ENCODE peak calls at places on chromosome 11, in nine cellular contexts. X is mucosa of descending colon, V is GM23338, Z is pancreas, Q is sigmoid colon, A is BE2C, H is adrenal gland, L is left lung, T is IMR-90. M is an unnamed sample.

GRCh38 chr11:44434191-44434590 is 124.3 kb upstream of the ALX4 start:
- DNase-seq in X (no peak), Q (no peak), T (no peak), L (no peak), H (no peak), Z (no peak), V (no peak), A (no peak), M (no peak)

GRCh38 chr11:69467646-69468045 is 13.8 kb upstream of the LINC01488 start:
- DNase-seq in Z (peak; percentile 18), X (no peak), A (no peak), Q (no peak), H (no peak), T (no peak), V (no peak), L (no peak), M (no peak)

GRCh38 chr11:114291847-114292680 is 4.1 kb upstream of the NNMT start:
- DNase-seq in V (no peak), Z (no peak), Q (no peak), L (no peak), T (peak; percentile 85), X (no peak), H (no peak), A (no peak), M (no peak)

GRCh38 chr11:8720868-8721739 is 38.5 kb downstream of the RPL27A start:
- DNase-seq in Z (no peak), V (peak; percentile 41), H (no peak), Q (no peak), A (no peak), X (peak; percentile 87), T (no peak), L (no peak), M (no peak)

GRCh38 chr11:66467034-66467659 is 442 bp downstream of the PELI3 start:
- DNase-seq in L (no peak), Q (no peak), Z (peak; percentile 67), A (no peak), V (peak; percentile 64), X (no peak), H (peak; percentile 64), T (peak; percentile 15), M (peak; percentile 62)

GRCh38 chr11:116895053-116895757 is 57.8 kb upstream of the APOA1 start:
- DNase-seq in T (no peak), A (peak; percentile 20), X (no peak), L (no peak), H (no peak), Z (no peak), V (peak; percentile 87), Q (peak; percentile 70), M (no peak)

GRCh38 chr11:84524422-84525051 is 1102.6 kb downstream of the DLG2 start:
- DNase-seq in T (peak; percentile 25), V (peak; percentile 46), Q (no peak), A (no peak), H (no peak), X (no peak), Z (no peak), L (no peak), M (no peak)

GRCh38 chr11:127733552-127733951 is 733.0 kb upstream of the KIRREL3 start:
- DNase-seq in Z (no peak), L (no peak), A (no peak), H (no peak), Q (no peak), T (no peak), V (no peak), X (no peak), M (no peak)

GRCh38 chr11:15006139-15006759 is 34.1 kb upstream of the CALCA start:
- DNase-seq in A (no peak), V (peak; percentile 84), T (peak; percentile 46), Z (no peak), L (no peak), H (no peak), Q (no peak), X (no peak), M (no peak)

GRCh38 chr11:130272336-130272735 is 42.4 kb downstream of the ZBTB44 start:
- DNase-seq in X (no peak), L (no peak), V (no peak), Q (no peak), T (no peak), A (no peak), H (no peak), Z (no peak), M (no peak)

DNA sequence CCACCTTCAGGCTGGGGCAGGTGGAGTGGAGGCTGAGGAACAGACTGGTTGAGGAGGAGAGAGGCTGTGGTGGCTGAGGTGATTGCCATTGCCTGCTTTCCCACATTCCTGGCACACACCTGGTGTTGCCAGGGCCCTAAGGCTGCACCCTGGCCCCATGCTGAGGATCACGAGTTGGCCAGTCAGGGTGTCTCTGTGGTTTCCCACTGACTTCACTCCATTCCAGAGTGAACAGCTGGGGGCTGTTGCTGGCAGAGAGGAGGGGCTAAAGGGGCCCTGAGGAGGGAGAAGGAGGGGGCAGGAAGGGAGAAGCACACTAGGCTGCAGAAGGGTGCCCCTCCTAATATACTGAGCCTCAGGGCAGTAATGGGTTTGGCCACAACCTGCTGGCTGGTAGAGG is 1.8 kb downstream of the TMEM86A start:
- DNase-seq in H (no peak), T (peak; percentile 15), V (no peak), Q (peak; percentile 57), A (no peak), Z (no peak), L (no peak), X (no peak), M (no peak)
- H3K4me1 ChIP-seq in H (peaks cover 11% of the 10 kb centered on the region), T (peaks cover 3% of the 10 kb centered on the region), V (peaks cover 10% of the 10 kb centered on the region), Q (peaks cover 27% of the 10 kb centered on the region), A (no peaks in the 10 kb centered on the region), Z (no peaks in the 10 kb centered on the region), L (peaks cover 5% of the 10 kb centered on the region), X (peaks cover 8% of the 10 kb centered on the region), M (no peaks in the 10 kb centered on the region)

GRCh38 chr11:119907934-119908760 is 179.1 kb upstream of the NECTIN1 start:
- DNase-seq in T (no peak), L (no peak), V (no peak), A (peak; percentile 93), X (peak; percentile 50), Z (no peak), Q (no peak), H (no peak), M (no peak)
- H3K4me3 ChIP-seq in T (no peak overlapping the region), L (no peak overlapping the region), V (no peak overlapping the region), A (peak overlapping the region; percentile 27), X (no peak overlapping the region), Z (no peak overlapping the region), Q (no peak overlapping the region), H (no peak overlapping the region), M (no peak overlapping the region)

GRCh38 chr11:86706341-86707131 is 34.1 kb upstream of the ME3 start:
- DNase-seq in Z (no peak), X (no peak), H (no peak), A (no peak), Q (no peak), T (no peak), L (no peak), V (no peak), M (no peak)

GRCh38 chr11:86704710-86705109 is 32.3 kb upstream of the ME3 start:
- DNase-seq in T (no peak), Z (no peak), L (no peak), H (no peak), Q (no peak), V (no peak), A (no peak), X (no peak), M (no peak)

GRCh38 chr11:86702387-86702983 is 30.1 kb upstream of the ME3 start:
- DNase-seq in V (peak; percentile 11), H (no peak), X (peak; percentile 11), Q (no peak), A (no peak), L (no peak), Z (no peak), T (no peak), M (no peak)

GRCh38 chr11:86708671-86709070 is 36.3 kb upstream of the ME3 start:
- DNase-seq in X (no peak), Z (no peak), T (no peak), H (no peak), Q (no peak), V (no peak), A (no peak), L (no peak), M (no peak)

DNA sequence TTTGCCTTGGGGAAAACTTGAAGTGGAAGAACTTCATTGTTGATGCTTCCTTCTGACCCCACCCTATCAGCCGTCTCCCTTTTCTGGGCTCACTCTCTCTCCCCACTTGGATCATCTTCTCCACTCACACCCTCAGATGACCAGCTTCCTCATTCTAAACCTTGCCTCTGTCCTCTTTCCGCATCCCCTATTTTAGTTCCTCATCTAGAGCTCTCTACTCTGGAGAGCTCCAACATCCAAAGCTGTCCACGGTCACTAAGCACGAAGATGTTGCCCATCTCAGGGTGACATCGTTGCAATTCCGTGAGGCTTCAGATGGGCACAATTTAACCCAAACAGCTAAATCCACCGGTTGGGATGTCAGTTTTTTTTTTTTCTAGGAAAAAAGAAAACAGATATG is 31.6 kb upstream of the ME3 start:
- DNase-seq in A (no peak), X (no peak), Q (no peak), L (no peak), H (no peak), T (no peak), Z (no peak), V (no peak), M (no peak)
- H3K36me3 ChIP-seq in A (no peaks in the 10 kb centered on the region), X (no peaks in the 10 kb centered on the region), Q (no peaks in the 10 kb centered on the region), L (no peaks in the 10 kb centered on the region), H (no peaks in the 10 kb centered on the region), T (no peaks in the 10 kb centered on the region), Z (no peaks in the 10 kb centered on the region), V (no peaks in the 10 kb centered on the region), M (no peaks in the 10 kb centered on the region)

GRCh38 chr11:35911013-35911412 is 32.8 kb upstream of the LDLRAD3 start:
- DNase-seq in Q (no peak), Z (no peak), H (no peak), V (no peak), L (no peak), X (no peak), A (no peak), T (no peak), M (no peak)
- H3K4me1 ChIP-seq in Q (peaks cover 3% of the 10 kb centered on the region), Z (no peaks in the 10 kb centered on the region), H (peaks cover 7% of the 10 kb centered on the region), V (no peaks in the 10 kb centered on the region), L (no peaks in the 10 kb centered on the region), X (no peaks in the 10 kb centered on the region), A (no peaks in the 10 kb centered on the region), T (no peaks in the 10 kb centered on the region), M (no peaks in the 10 kb centered on the region)

DNA sequence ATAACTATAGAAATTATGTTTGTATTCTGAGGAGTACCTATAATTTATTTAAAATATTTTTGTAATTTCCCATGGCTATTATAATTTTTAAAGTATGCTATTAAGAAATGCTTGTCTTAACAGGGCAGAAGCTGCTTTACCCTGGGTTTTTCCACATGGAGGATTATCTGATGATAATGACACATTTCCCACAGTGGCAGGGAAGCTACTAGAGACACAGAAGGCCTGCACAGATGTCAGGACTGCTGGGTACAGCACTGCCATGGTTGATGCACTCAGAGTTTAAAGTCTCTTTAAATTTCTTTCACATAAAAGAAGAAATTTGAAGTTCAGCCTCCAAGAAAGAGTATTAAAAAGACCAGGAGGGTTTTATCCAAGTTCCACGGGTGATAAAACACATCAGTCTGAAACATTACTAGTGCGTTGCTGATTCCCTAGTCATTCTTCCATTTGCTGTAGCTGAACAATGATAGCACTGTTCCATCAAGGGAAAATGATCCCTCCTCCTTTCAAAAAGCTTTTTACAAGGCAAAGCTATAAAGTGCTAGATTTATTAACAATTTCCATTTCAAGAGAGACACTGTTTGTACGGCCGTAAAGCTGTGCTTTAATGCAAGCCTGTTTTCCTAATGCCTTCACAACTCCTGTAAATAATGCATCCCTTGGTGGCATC is 363.0 kb downstream of the CNTN5 start:
- DNase-seq in T (no peak), Q (no peak), Z (no peak), V (no peak), X (no peak), H (no peak), A (no peak), L (no peak), M (peak; percentile 3)
- H3K4me3 ChIP-seq in T (no peak overlapping the region), Q (no peak overlapping the region), Z (no peak overlapping the region), V (no peak overlapping the region), X (no peak overlapping the region), H (no peak overlapping the region), A (no peak overlapping the region), L (no peak overlapping the region), M (no peak overlapping the region)